ENCODE peak calls at places on chromosomes 12 and 14, in nine cellular contexts. B is GM23338; H is mesothelial cell of epicardium; C is stomach; E is SK-N-SH; T is fibroblast of lung; X is right atrium auricular region; L is dorsolateral prefrontal cortex; U is CD8-positive, alpha-beta T cell. F is an unnamed sample.

GRCh38 chr12:113227169-113227568 is 5.9 kb downstream of the TPCN1 start:
- DNase-seq in B (no peak), H (no peak), C (no peak), E (no peak), T (no peak), X (no peak), L (peak), U (no peak), F (no peak)

GRCh38 chr12:46459881-46460545 is 87.4 kb upstream of the SLC38A2 start:
- DNase-seq in B (no peak), H (no peak), C (no peak), E (no peak), T (no peak), X (no peak), L (no peak), U (no peak), F (no peak)

GRCh38 chr12:645563-646071 is 17.6 kb downstream of the NINJ2 start:
- DNase-seq in B (no peak), H (no peak), C (peak), E (no peak), T (peak), X (peak), L (peak), U (no peak), F (no peak)

GRCh38 chr14:57209561-57209960 is 59.1 kb downstream of the EXOC5 start:
- DNase-seq in B (no peak), H (no peak), C (no peak), E (no peak), T (peak), X (no peak), L (no peak), U (no peak), F (no peak)

GRCh38 chr14:68337279-68337678 is 455.6 kb downstream of the ZFP36L1 start:
- DNase-seq in B (no peak), H (no peak), C (no peak), E (no peak), T (no peak), X (no peak), L (no peak), U (no peak), F (no peak)

GRCh38 chr12:132545955-132546354 is 56.0 kb downstream of the FBRSL1 start:
- DNase-seq in B (no peak), H (no peak), C (no peak), E (no peak), T (no peak), X (no peak), L (no peak), U (no peak), F (no peak)

GRCh38 chr12:51832708-51833107 is 15.8 kb downstream of the FIGNL2 start:
- DNase-seq in B (no peak), H (no peak), C (no peak), E (no peak), T (no peak), X (no peak), L (no peak), U (no peak), F (no peak)

GRCh38 chr12:51904951-51905471 is 2.3 kb upstream of the ACVRL1 start:
- DNase-seq in B (no peak), H (no peak), C (no peak), E (peak), T (peak), X (no peak), L (no peak), U (no peak), F (no peak)

GRCh38 chr14:99579077-99579836 is 24.8 kb downstream of the CCDC85C start:
- DNase-seq in B (no peak), H (no peak), C (peak), E (no peak), T (no peak), X (no peak), L (no peak), U (no peak), F (no peak)

GRCh38 chr14:61754627-61755381 is 7.4 kb upstream of the SNAPC1 start:
- DNase-seq in B (peak), H (no peak), C (no peak), E (no peak), T (no peak), X (no peak), L (no peak), U (no peak), F (no peak)

GRCh38 chr12:53806689-53807088 is 54.9 kb upstream of the CISTR start:
- DNase-seq in B (no peak), H (no peak), C (no peak), E (no peak), T (peak), X (no peak), L (no peak), U (no peak), F (no peak)

GRCh38 chr12:2264622-2265306 is 212.0 kb downstream of the CACNA1C start:
- DNase-seq in B (no peak), H (no peak), C (no peak), E (no peak), T (peak), X (no peak), L (no peak), U (no peak), F (no peak)

GRCh38 chr14:68361231-68361630 is 431.6 kb downstream of the ZFP36L1 start:
- DNase-seq in B (no peak), H (no peak), C (no peak), E (no peak), T (no peak), X (no peak), L (no peak), U (no peak), F (no peak)

GRCh38 chr14:45810152-45810872 is 557.3 kb upstream of the MIS18BP1 start:
- DNase-seq in B (peak), H (no peak), C (no peak), E (no peak), T (no peak), X (no peak), L (no peak), U (no peak), F (no peak)

GRCh38 chr14:87002831-87003230 is 990.2 kb downstream of the GALC start:
- DNase-seq in B (no peak), H (no peak), C (no peak), E (no peak), T (peak), X (no peak), L (no peak), U (no peak), F (no peak)

GRCh38 chr14:104283197-104284106 is 145.1 kb downstream of the KIF26A start:
- DNase-seq in B (no peak), H (peak), C (no peak), E (no peak), T (no peak), X (no peak), L (no peak), U (no peak), F (no peak)

GRCh38 chr12:29566441-29566840 is 69.0 kb upstream of the OVCH1 start:
- DNase-seq in B (no peak), H (no peak), C (no peak), E (no peak), T (peak), X (no peak), L (no peak), U (no peak), F (no peak)

GRCh38 chr12:126482238-126482889 is 1417.1 kb downstream of the AACS start:
- DNase-seq in B (no peak), H (no peak), C (no peak), E (no peak), T (no peak), X (no peak), L (no peak), U (no peak), F (no peak)

GRCh38 chr14:51035611-51036192 is 59.2 kb downstream of the TRIM9 start:
- DNase-seq in B (no peak), H (no peak), C (no peak), E (no peak), T (no peak), X (no peak), L (no peak), U (no peak), F (no peak)

GRCh38 chr14:22780941-22781605 is 14.6 kb downstream of the OXA1L start:
- DNase-seq in B (no peak), H (no peak), C (no peak), E (no peak), T (no peak), X (no peak), L (no peak), U (no peak), F (no peak)

GRCh38 chr12:15933751-15934150 is 22.6 kb downstream of the DERA start:
- DNase-seq in B (no peak), H (no peak), C (no peak), E (no peak), T (no peak), X (no peak), L (no peak), U (no peak), F (no peak)

GRCh38 chr12:41701943-41702601 is 442.6 kb downstream of the GXYLT1 start:
- DNase-seq in B (no peak), H (no peak), C (no peak), E (no peak), T (no peak), X (no peak), L (no peak), U (no peak), F (no peak)

GRCh38 chr14:99471731-99472130 is 8.9 kb downstream of the SETD3 start:
- DNase-seq in B (no peak), H (no peak), C (no peak), E (no peak), T (no peak), X (no peak), L (no peak), U (no peak), F (no peak)

GRCh38 chr12:94770777-94771176 is 120.4 kb upstream of the TMCC3 start:
- DNase-seq in B (no peak), H (no peak), C (no peak), E (no peak), T (no peak), X (no peak), L (no peak), U (no peak), F (no peak)

GRCh38 chr14:99270491-99271287 is 1.3 kb downstream of the BCL11B start:
- DNase-seq in B (peak), H (peak), C (no peak), E (peak), T (no peak), X (no peak), L (no peak), U (peak), F (no peak)

GRCh38 chr14:38309522-38310262 is 53.8 kb upstream of the CLEC14A start:
- DNase-seq in B (peak), H (no peak), C (no peak), E (no peak), T (no peak), X (no peak), L (no peak), U (no peak), F (no peak)

GRCh38 chr12:131105351-131105735 is 151.6 kb downstream of the ADGRD1 start:
- DNase-seq in B (no peak), H (no peak), C (no peak), E (no peak), T (no peak), X (no peak), L (no peak), U (no peak), F (no peak)

GRCh38 chr14:105013150-105013787 is 7.6 kb downstream of the CDCA4 start:
- DNase-seq in B (no peak), H (no peak), C (no peak), E (peak), T (no peak), X (no peak), L (peak), U (no peak), F (no peak)

GRCh38 chr12:109947511-109947910 is 47.4 kb downstream of the TCHP start:
- DNase-seq in B (no peak), H (no peak), C (no peak), E (no peak), T (peak), X (no peak), L (no peak), U (no peak), F (no peak)

GRCh38 chr12:131311764-131312163 is 358.1 kb downstream of the ADGRD1 start:
- DNase-seq in B (peak), H (no peak), C (no peak), E (no peak), T (no peak), X (no peak), L (no peak), U (no peak), F (no peak)

DNA sequence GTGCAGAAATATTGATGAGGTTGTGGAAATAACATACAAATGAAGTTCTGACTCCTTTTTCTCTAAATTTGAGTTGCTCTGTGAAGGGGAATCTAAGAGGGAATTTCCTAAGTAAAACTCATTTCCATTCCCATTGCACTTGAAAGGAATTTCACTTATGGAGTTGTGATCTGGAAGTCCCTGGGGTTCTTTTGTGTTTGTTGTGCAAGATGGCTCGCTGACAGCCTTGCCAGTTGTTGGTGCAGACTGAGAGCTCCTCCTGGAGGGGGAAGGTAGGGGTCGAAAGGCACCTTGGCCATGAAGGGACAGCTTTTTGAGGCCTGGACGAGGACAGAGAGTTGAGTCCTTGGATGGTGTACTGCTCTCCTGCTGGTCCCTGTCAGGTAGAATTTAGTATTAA is 72.0 kb downstream of the C12orf56 start:
- DNase-seq in B (peak), H (no peak), C (no peak), E (no peak), T (peak), X (no peak), L (no peak), U (no peak), F (no peak)
- TF ChIP-seq CTCF in B (peak), H (no peak), C (no peak), E (no peak), T (no peak), X (no peak), L (no peak), U (no peak), F (no peak)

DNA sequence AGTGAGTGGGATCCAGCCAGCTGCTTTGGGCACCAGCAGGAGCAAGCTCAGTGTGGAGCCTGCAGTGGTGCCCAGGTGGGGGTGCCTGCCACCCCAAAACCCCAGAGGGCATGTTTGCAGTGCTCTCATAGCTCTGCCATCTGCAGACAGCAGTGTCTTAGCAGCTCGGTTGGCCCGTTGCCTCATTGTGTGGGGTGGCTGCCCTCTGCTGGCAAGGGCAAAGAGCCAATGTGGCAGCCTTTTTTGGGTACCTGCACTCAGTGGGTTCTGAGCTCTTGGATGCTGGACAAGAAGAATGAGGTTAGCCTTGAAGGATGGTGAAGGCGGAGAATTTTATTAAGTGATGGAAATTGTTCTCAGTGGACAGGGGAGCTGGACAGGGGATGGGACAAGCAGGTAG is 52.3 kb downstream of the NEUROD4 start:
- DNase-seq in B (peak), H (no peak), C (peak), E (no peak), T (peak), X (no peak), L (peak), U (peak), F (no peak)
- TF ChIP-seq CTCF in B (peak), H (no peak), C (no peak), E (peak), T (peak), X (no peak), L (peak), U (peak), F (peak)

DNA sequence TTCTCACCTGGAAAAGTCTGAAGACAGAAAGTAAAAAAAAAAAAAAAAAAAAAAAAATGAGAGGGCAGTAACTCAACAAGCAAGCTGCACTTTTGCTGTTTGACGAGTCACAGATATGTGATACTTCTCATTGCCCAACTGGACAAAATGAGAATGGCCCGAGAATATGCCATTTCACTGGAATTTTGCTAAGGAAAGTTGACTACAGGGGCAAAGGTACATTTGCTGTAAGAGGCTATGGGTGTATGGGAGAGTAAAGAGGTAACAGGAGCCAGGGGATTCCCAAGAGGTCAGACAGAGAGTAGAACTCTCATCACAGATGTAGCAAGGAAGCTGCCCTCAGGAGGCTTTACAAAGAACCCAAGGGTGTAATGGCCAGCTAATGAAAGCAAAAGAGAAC is 22.9 kb downstream of the KIF21A start:
- DNase-seq in B (no peak), H (no peak), C (no peak), E (no peak), T (no peak), X (no peak), L (no peak), U (no peak), F (no peak)
- TF ChIP-seq CTCF in B (no peak), H (no peak), C (no peak), E (no peak), T (no peak), X (no peak), L (no peak), U (no peak), F (no peak)

GRCh38 chr14:90373887-90374286 is 22.9 kb upstream of the CALM1 start:
- DNase-seq in B (no peak), H (no peak), C (no peak), E (peak), T (no peak), X (no peak), L (no peak), U (no peak), F (no peak)

GRCh38 chr14:90374813-90375212 is 22.0 kb upstream of the CALM1 start:
- DNase-seq in B (no peak), H (no peak), C (no peak), E (no peak), T (no peak), X (no peak), L (no peak), U (no peak), F (no peak)

DNA sequence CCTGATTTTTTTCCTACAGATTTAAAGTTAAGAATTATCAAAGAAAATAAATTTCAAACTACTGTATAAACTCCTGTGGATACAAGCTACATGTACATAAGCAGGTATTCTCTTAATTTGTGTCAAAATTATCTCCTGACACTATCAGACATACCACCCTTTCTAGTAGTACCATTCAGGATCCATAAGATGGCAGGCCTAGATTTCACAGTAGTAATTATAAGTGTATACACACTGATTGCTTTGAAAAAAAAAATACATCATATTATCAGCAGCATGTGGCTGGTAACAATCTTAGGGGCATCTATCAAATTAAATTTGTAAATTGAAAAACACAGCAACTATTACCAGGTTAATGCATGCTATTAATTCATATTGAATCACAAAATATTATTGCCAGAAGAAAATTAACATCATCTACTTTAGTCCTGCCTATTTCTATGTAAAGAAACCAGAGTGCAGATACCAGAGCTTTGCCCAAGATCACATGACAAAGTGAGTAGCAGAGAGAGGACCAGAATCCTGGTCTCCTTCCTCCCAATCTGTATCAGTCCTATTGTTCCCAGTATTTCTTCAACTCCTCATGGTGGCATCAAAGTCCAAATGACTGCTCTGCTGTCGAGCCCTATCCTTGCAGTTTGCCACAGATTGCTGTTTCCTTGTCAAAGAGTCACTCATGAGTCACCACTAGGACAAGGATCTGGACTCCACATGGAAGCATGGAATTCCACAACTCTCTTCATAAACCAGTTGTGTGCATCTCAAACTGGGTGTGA is 27.7 kb upstream of the CALM1 start:
- DNase-seq in B (no peak), H (no peak), C (no peak), E (peak), T (peak), X (no peak), L (no peak), U (no peak), F (no peak)
- TF ChIP-seq CTCF in B (peak), H (no peak), C (no peak), E (peak), T (no peak), X (no peak), L (peak), U (peak), F (no peak)

DNA sequence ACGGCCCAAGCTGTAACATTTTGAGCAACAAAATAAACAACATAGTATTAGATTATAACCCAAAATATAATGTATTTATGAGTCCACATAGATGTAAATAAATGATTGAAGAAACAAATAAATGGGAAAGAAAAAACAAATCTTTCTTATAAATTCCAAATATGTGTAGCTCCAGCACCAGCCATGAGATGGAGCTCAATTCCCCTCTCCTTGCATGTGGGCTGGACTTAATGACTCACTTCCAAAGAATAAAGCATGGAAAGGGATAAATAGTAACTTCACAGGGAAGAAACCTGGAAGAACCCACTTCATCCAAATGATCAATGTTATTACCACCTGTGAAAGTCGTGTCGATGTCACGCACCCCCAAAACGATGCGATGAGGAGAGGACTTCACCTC is 158.8 kb downstream of the RPAP3 start:
- DNase-seq in B (peak), H (no peak), C (no peak), E (no peak), T (peak), X (no peak), L (no peak), U (no peak), F (no peak)
- TF ChIP-seq CTCF in B (peak), H (no peak), C (no peak), E (peak), T (peak), X (no peak), L (peak), U (no peak), F (no peak)

DNA sequence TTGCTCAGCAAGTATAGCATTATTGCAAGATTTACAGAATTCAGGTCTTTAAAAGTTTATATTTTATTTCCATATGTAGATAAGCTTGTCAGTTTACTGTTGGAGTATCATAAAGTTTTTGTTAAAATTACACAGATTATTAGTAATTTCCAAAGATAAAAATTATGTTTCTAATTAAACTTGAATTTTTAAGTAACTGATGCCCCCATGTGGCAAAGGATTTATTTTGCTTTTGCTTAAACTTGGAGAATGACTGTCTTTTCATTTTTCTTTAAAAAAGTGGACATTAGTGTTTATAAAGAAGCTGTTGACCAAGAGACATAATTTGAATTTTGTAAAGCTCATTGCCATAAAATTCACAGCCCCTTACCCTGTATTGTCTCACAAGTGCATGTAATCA is 45.8 kb downstream of the ETNK1 start:
- DNase-seq in B (no peak), H (no peak), C (no peak), E (no peak), T (peak), X (no peak), L (no peak), U (no peak), F (no peak)
- TF ChIP-seq CTCF in B (no peak), H (peak), C (no peak), E (peak), T (peak), X (no peak), L (peak), U (no peak), F (peak)